ENCODE peak calls at places on chromosomes 16 and 17, in five cellular contexts. One of them, this sample, is unnamed.

GRCh38 chr16:56424404-56424765 is 960 bp downstream of the AMFR start:
- DNase-seq in AG10803: no peak
- DNase-seq in endothelial cell of umbilical vein: peak; percentile 28
- DNase-seq in AG04450: no peak
- DNase-seq in heart right ventricle: peak; percentile 9
- DNase-seq in this sample: peak; percentile 19

GRCh38 chr17:2847601-2848255 is 51.5 kb downstream of the RAP1GAP2 start:
- DNase-seq in endothelial cell of umbilical vein: no peak
- DNase-seq in heart right ventricle: no peak
- DNase-seq in AG10803: no peak
- DNase-seq in AG04450: no peak
- DNase-seq in this sample: no peak

GRCh38 chr16:57562669-57563486 is 20.4 kb downstream of the ADGRG5 start:
- DNase-seq in endothelial cell of umbilical vein: no peak
- DNase-seq in AG04450: no peak
- DNase-seq in AG10803: no peak
- DNase-seq in heart right ventricle: no peak
- DNase-seq in this sample: no peak

GRCh38 chr16:66728804-66729203 is 22.6 kb downstream of the DYNC1LI2 start:
- DNase-seq in heart right ventricle: no peak
- DNase-seq in AG10803: no peak
- DNase-seq in AG04450: no peak
- DNase-seq in endothelial cell of umbilical vein: no peak
- DNase-seq in this sample: no peak

GRCh38 chr17:5379351-5380107 is 39.9 kb downstream of the NUP88 start:
- DNase-seq in heart right ventricle: no peak
- DNase-seq in AG10803: no peak
- DNase-seq in AG04450: no peak
- DNase-seq in endothelial cell of umbilical vein: no peak
- DNase-seq in this sample: no peak

GRCh38 chr16:12320298-12320706 is 343.8 kb downstream of the SNX29 start:
- DNase-seq in endothelial cell of umbilical vein: no peak
- DNase-seq in AG10803: peak; percentile 31
- DNase-seq in AG04450: peak; percentile 41
- DNase-seq in heart right ventricle: no peak
- DNase-seq in this sample: peak; percentile 87

GRCh38 chr16:53417011-53417410 is 17.3 kb upstream of the RBL2 start:
- DNase-seq in AG04450: no peak
- DNase-seq in AG10803: peak; percentile 77
- DNase-seq in endothelial cell of umbilical vein: no peak
- DNase-seq in heart right ventricle: no peak
- DNase-seq in this sample: peak; percentile 40

GRCh38 chr16:69363281-69363717 is 11.7 kb upstream of the TMED6 start:
- DNase-seq in endothelial cell of umbilical vein: no peak
- DNase-seq in AG04450: no peak
- DNase-seq in heart right ventricle: no peak
- DNase-seq in AG10803: no peak
- DNase-seq in this sample: no peak

GRCh38 chr17:27651411-27652345 is 20.7 kb downstream of the LGALS9 start:
- DNase-seq in AG10803: peak; percentile 19
- DNase-seq in AG04450: no peak
- DNase-seq in endothelial cell of umbilical vein: peak; percentile 25
- DNase-seq in heart right ventricle: peak; percentile 67
- DNase-seq in this sample: peak; percentile 58

GRCh38 chr17:49910094-49910857 is 58.7 kb upstream of the DLX4 start:
- DNase-seq in AG04450: no peak
- DNase-seq in heart right ventricle: no peak
- DNase-seq in AG10803: no peak
- DNase-seq in endothelial cell of umbilical vein: peak; percentile 2
- DNase-seq in this sample: no peak

GRCh38 chr17:58224315-58224714 is 5.3 kb upstream of the MKS1 start:
- DNase-seq in heart right ventricle: no peak
- DNase-seq in AG04450: no peak
- DNase-seq in endothelial cell of umbilical vein: peak; percentile 4
- DNase-seq in AG10803: peak; percentile 73
- DNase-seq in this sample: peak; percentile 75

GRCh38 chr16:4984174-4985000 is 26.3 kb downstream of the SEC14L5 start:
- DNase-seq in AG04450: no peak
- DNase-seq in endothelial cell of umbilical vein: no peak
- DNase-seq in heart right ventricle: no peak
- DNase-seq in AG10803: no peak
- DNase-seq in this sample: no peak

GRCh38 chr17:64118452-64118979 is 11.4 kb downstream of the ERN1 start:
- DNase-seq in endothelial cell of umbilical vein: peak; percentile 22
- DNase-seq in AG10803: no peak
- DNase-seq in heart right ventricle: peak; percentile 48
- DNase-seq in AG04450: no peak
- DNase-seq in this sample: peak; percentile 72

GRCh38 chr17:43769426-43769825 is 9.4 kb downstream of the DUSP3 start:
- DNase-seq in endothelial cell of umbilical vein: no peak
- DNase-seq in AG10803: no peak
- DNase-seq in heart right ventricle: no peak
- DNase-seq in AG04450: no peak
- DNase-seq in this sample: no peak

GRCh38 chr16:21608647-21609328 is 9.4 kb downstream of the METTL9 start:
- DNase-seq in heart right ventricle: no peak
- DNase-seq in AG04450: no peak
- DNase-seq in endothelial cell of umbilical vein: no peak
- DNase-seq in AG10803: peak; percentile 78
- DNase-seq in this sample: peak; percentile 29

GRCh38 chr16:71709231-71709781 is 15.2 kb downstream of the PHLPP2 start:
- DNase-seq in heart right ventricle: no peak
- DNase-seq in AG10803: peak; percentile 92
- DNase-seq in endothelial cell of umbilical vein: peak; percentile 50
- DNase-seq in AG04450: no peak
- DNase-seq in this sample: peak; percentile 82

GRCh38 chr16:85136213-85136704 is 24.0 kb upstream of the CIBAR2 start:
- DNase-seq in AG04450: no peak
- DNase-seq in endothelial cell of umbilical vein: no peak
- DNase-seq in heart right ventricle: peak; percentile 42
- DNase-seq in AG10803: no peak
- DNase-seq in this sample: peak; percentile 41

GRCh38 chr17:68614718-68615117 is 13.6 kb upstream of the FAM20A start:
- DNase-seq in endothelial cell of umbilical vein: no peak
- DNase-seq in AG10803: no peak
- DNase-seq in AG04450: no peak
- DNase-seq in heart right ventricle: no peak
- DNase-seq in this sample: no peak

GRCh38 chr16:20928774-20929411 is 28.3 kb downstream of the LYRM1 start:
- DNase-seq in AG04450: no peak
- DNase-seq in endothelial cell of umbilical vein: no peak
- DNase-seq in heart right ventricle: no peak
- DNase-seq in AG10803: peak; percentile 93
- DNase-seq in this sample: no peak

GRCh38 chr17:50687200-50688066 is 20.3 kb downstream of the ANKRD40 start:
- DNase-seq in AG10803: peak; percentile 71
- DNase-seq in heart right ventricle: no peak
- DNase-seq in AG04450: no peak
- DNase-seq in endothelial cell of umbilical vein: no peak
- DNase-seq in this sample: peak; percentile 78

GRCh38 chr17:82667668-82668000 is 19.4 kb upstream of the WDR45B start:
- DNase-seq in AG10803: no peak
- DNase-seq in AG04450: no peak
- DNase-seq in heart right ventricle: no peak
- DNase-seq in endothelial cell of umbilical vein: no peak
- DNase-seq in this sample: no peak

GRCh38 chr17:82671071-82671470 is 22.8 kb upstream of the WDR45B start:
- DNase-seq in heart right ventricle: no peak
- DNase-seq in endothelial cell of umbilical vein: no peak
- DNase-seq in AG04450: no peak
- DNase-seq in AG10803: no peak
- DNase-seq in this sample: no peak

GRCh38 chr17:82668024-82668630 is 19.9 kb upstream of the WDR45B start:
- DNase-seq in AG04450: no peak
- DNase-seq in AG10803: no peak
- DNase-seq in endothelial cell of umbilical vein: no peak
- DNase-seq in heart right ventricle: no peak
- DNase-seq in this sample: no peak

GRCh38 chr17:82668631-82669099 is 20.4 kb upstream of the WDR45B start:
- DNase-seq in AG04450: peak; percentile 18
- DNase-seq in AG10803: peak; percentile 69
- DNase-seq in endothelial cell of umbilical vein: no peak
- DNase-seq in heart right ventricle: peak; percentile 54
- DNase-seq in this sample: peak; percentile 53

GRCh38 chr17:82670661-82671060 is 22.4 kb upstream of the WDR45B start:
- DNase-seq in heart right ventricle: no peak
- DNase-seq in endothelial cell of umbilical vein: no peak
- DNase-seq in AG10803: no peak
- DNase-seq in AG04450: no peak
- DNase-seq in this sample: no peak
- TF ChIP-seq CTCF in heart right ventricle: no peak
- TF ChIP-seq CTCF in endothelial cell of umbilical vein: no peak
- TF ChIP-seq CTCF in AG10803: no peak
- TF ChIP-seq CTCF in AG04450: no peak
- TF ChIP-seq CTCF in this sample: no peak

DNA sequence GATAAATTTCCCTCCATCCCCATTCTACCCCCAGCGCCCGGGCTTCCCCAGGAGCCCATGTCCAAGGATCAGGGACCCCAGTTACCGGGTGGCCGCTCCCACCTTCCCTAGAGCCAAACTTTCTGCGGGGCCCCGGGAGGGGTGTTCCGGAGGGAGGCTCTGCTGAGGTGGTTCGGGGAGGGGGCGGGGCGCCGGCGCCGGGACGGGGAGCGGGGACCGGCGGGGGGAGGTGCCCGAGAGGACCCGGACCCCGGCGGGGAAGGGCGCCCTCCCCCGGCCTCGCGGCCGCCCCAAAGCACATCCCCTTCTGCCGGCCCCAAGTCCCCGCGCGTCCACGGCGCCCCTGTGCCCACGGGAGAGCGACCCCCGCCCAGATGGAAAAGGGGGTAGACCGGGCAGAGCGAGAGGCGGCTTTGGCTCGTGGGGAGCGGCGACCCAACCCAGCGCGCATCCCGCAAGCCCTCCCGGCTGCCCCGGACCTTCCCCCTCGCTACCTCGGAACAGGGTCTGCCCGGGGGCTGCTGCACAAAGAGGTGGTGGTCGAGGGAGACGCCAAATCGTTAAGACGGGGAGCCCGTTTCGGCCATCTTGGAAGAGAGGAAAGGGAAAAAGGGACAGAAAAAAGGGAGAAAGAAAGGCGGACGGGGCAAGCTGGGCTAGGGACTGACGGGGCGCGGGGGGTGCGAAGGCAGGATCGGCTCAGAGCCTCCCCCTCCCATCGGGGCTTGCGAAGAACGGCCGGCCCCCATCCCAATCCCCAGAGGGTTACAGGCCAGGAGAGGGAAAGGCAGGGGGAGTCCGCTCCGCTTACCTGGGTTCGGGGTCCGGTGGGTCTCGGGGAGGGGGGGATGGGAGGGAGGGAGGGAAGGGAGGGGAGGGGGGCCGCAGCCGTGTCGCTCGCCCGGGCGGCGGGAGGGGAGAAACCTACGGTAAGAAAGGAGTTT is 479 bp downstream of the PCGF2 start:
- DNase-seq in heart right ventricle: peak; percentile 71
- DNase-seq in endothelial cell of umbilical vein: no peak
- DNase-seq in AG10803: no peak
- DNase-seq in AG04450: no peak
- DNase-seq in this sample: peak; percentile 34
- TF ChIP-seq CTCF in heart right ventricle: peak; percentile 38
- TF ChIP-seq CTCF in endothelial cell of umbilical vein: no peak
- TF ChIP-seq CTCF in AG10803: no peak
- TF ChIP-seq CTCF in AG04450: no peak
- TF ChIP-seq CTCF in this sample: no peak

DNA sequence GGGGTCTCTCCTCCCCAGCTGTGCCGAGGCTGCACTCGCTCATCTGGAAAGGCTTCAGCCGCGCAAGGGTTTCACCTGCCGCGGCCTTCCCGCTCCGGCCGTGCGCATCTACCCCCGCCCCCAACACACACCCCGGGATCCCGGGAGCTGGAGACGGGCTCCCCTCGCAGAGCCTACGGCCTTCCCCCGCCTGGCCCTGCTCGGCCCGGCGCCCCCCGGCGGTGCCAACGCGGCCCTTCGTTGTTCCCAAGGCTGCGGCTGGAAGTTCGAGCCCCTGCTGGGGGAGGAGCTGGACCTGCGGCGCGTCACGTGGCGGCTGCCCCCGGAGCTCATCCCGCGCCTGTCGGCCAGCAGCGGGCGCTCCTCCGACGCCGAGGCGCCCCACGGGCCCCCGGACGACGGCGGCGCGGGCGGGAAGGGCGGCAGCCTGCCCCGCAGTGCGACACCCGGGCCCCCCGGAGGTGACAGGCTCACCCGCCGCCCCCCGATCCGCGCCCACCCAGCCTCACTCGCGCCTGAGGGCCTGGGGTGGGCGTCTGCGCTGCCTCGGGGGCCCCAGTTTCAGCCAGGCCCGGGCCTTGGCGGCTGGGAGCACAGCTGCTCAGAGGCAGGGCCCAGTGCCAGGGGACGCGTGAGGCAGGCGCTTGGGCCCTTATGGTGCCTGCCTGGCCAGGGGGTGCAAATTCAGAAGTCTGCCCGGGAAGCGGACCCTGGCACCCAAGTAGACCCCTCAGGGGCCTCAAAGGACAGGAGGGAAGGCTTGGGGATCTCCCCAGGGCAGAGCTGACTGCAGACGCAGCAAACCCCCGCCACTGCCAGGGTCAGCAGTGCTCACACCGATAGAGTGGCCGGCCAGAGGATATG is 11.2 kb downstream of the GALK1 start:
- DNase-seq in endothelial cell of umbilical vein: no peak
- DNase-seq in heart right ventricle: peak; percentile 58
- DNase-seq in AG10803: peak; percentile 60
- DNase-seq in AG04450: no peak
- DNase-seq in this sample: peak; percentile 76
- TF ChIP-seq CTCF in endothelial cell of umbilical vein: peak; percentile 36
- TF ChIP-seq CTCF in heart right ventricle: peak; percentile 69
- TF ChIP-seq CTCF in AG10803: peak; percentile 33
- TF ChIP-seq CTCF in AG04450: peak; percentile 38
- TF ChIP-seq CTCF in this sample: peak; percentile 18

GRCh38 chr17:7490144-7490543 is 6.0 kb downstream of the POLR2A start:
- DNase-seq in AG04450: no peak
- DNase-seq in AG10803: no peak
- DNase-seq in heart right ventricle: no peak
- DNase-seq in endothelial cell of umbilical vein: no peak
- DNase-seq in this sample: no peak

GRCh38 chr17:7486181-7486580 is 2.0 kb downstream of the POLR2A start:
- DNase-seq in heart right ventricle: no peak
- DNase-seq in AG04450: no peak
- DNase-seq in AG10803: peak; percentile 72
- DNase-seq in endothelial cell of umbilical vein: peak; percentile 21
- DNase-seq in this sample: peak; percentile 29

GRCh38 chr17:7484067-7484963 is at the start of gene POLR2A:
- DNase-seq in endothelial cell of umbilical vein: peak; percentile 99
- DNase-seq in heart right ventricle: peak; percentile 98
- DNase-seq in AG04450: peak; percentile 96
- DNase-seq in AG10803: peak; percentile 98
- DNase-seq in this sample: peak; percentile 99

GRCh38 chr17:7483238-7484066 is 714 bp upstream of the POLR2A start:
- DNase-seq in endothelial cell of umbilical vein: peak; percentile 75
- DNase-seq in AG04450: peak; percentile 78
- DNase-seq in AG10803: peak; percentile 93
- DNase-seq in heart right ventricle: peak; percentile 97
- DNase-seq in this sample: peak; percentile 95

DNA sequence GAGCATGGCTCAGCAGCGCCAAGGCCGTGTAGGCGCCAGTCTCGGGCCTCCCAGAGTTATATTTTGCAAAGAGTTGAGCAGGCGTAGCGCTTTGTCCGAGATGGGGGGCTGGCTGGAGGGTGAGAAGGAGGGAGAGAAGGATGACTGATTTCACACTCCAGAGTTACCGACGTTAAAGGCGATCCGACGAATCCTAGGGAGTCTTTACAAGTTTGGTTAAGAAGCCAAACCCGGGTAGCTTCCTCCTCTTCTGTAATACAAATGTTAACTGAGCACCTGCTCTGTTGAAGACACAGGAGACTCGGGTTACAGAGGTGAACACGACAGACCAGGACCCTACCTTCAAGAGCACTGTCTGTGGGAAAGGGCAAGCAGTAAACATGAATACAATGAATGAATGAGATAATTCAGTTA is 805 bp downstream of the POLR2A start:
- DNase-seq in heart right ventricle: no peak
- DNase-seq in AG04450: no peak
- DNase-seq in AG10803: no peak
- DNase-seq in endothelial cell of umbilical vein: no peak
- DNase-seq in this sample: no peak
- TF ChIP-seq CTCF in heart right ventricle: peak; percentile 35
- TF ChIP-seq CTCF in AG04450: peak; percentile 11
- TF ChIP-seq CTCF in AG10803: no peak
- TF ChIP-seq CTCF in endothelial cell of umbilical vein: no peak
- TF ChIP-seq CTCF in this sample: no peak

This sample was measured in cardiac fibroblast.